ENCODE peak calls at places on chromosomes 11 and 22, in five cellular contexts. H is HCT116, F is HepG2, W is SK-N-SH, M is GM12878. Q is an unnamed sample.

GRCh38 chr11:44199298-44199697 is 103.8 kb downstream of the EXT2 start:
- DNase-seq in H (no peak), F (no peak), W (no peak), M (no peak), Q (no peak)

GRCh38 chr11:69296890-69297224 is 2.9 kb downstream of the MYEOV start:
- DNase-seq in H (no peak), F (no peak), W (no peak), M (no peak), Q (no peak)

GRCh38 chr22:36569999-36570398 is 41.0 kb upstream of the EIF3D start:
- DNase-seq in H (peak), F (peak), W (peak), M (no peak), Q (peak)

GRCh38 chr11:3202759-3203158 is 15.9 kb downstream of the MRGPRG start:
- DNase-seq in H (no peak), F (no peak), W (peak), M (no peak), Q (no peak)

GRCh38 chr22:35900483-35901168 is 128.0 kb downstream of the RBFOX2 start:
- DNase-seq in H (peak), F (no peak), W (no peak), M (no peak), Q (no peak)

GRCh38 chr11:106733518-106734162 is 284.6 kb downstream of the GUCY1A2 start:
- DNase-seq in H (no peak), F (no peak), W (no peak), M (no peak), Q (no peak)

GRCh38 chr22:19291580-19292261 is at the start of gene CLTCL1:
- DNase-seq in H (peak), F (peak), W (peak), M (peak), Q (peak)

GRCh38 chr11:29957406-29957805 is 59.4 kb downstream of the KCNA4 start:
- DNase-seq in H (no peak), F (no peak), W (no peak), M (no peak), Q (no peak)

GRCh38 chr22:33940741-33941140 is 20.5 kb upstream of the LARGE1 start:
- DNase-seq in H (no peak), F (peak), W (no peak), M (no peak), Q (no peak)

GRCh38 chr11:75313457-75314272 is 37.8 kb downstream of the ARRB1 start:
- DNase-seq in H (no peak), F (no peak), W (no peak), M (no peak), Q (peak)

GRCh38 chr11:72191961-72192381 is at the start of gene FOLR1:
- DNase-seq in H (peak), F (no peak), W (no peak), M (no peak), Q (peak)

GRCh38 chr11:34798985-34799384 is 117.2 kb downstream of the APIP start:
- DNase-seq in H (no peak), F (no peak), W (no peak), M (no peak), Q (no peak)

GRCh38 chr11:129300099-129300498 is 75.5 kb upstream of the BARX2 start:
- DNase-seq in H (no peak), F (no peak), W (no peak), M (no peak), Q (no peak)

GRCh38 chr11:123405123-123405592 is 24.9 kb upstream of the GRAMD1B start:
- DNase-seq in H (no peak), F (no peak), W (no peak), M (no peak), Q (no peak)

GRCh38 chr11:27354359-27354965 is 8.6 kb downstream of the CCDC34 start:
- DNase-seq in H (no peak), F (peak), W (no peak), M (no peak), Q (no peak)

GRCh38 chr11:69480547-69481392 is 693 bp upstream of the LINC01488 start:
- DNase-seq in H (no peak), F (peak), W (no peak), M (no peak), Q (no peak)

GRCh38 chr11:107050126-107050525 is 31.9 kb upstream of the GUCY1A2 start:
- DNase-seq in H (no peak), F (no peak), W (no peak), M (no peak), Q (no peak)

GRCh38 chr22:36409911-36410756 is 22.4 kb upstream of the MYH9 start:
- DNase-seq in H (peak), F (peak), W (no peak), M (no peak), Q (peak)

GRCh38 chr11:119990306-119991021 is 147.4 kb downstream of the TRIM29 start:
- DNase-seq in H (no peak), F (no peak), W (no peak), M (no peak), Q (no peak)

GRCh38 chr11:128493570-128493965 is 93.8 kb downstream of the ETS1 start:
- DNase-seq in H (no peak), F (no peak), W (no peak), M (no peak), Q (no peak)

GRCh38 chr22:17411213-17411612 is 42.0 kb downstream of the CECR2 start:
- DNase-seq in H (no peak), F (no peak), W (no peak), M (no peak), Q (no peak)

GRCh38 chr11:116240661-116241060 is 532.1 kb downstream of the BUD13 start:
- DNase-seq in H (no peak), F (no peak), W (no peak), M (no peak), Q (no peak)

GRCh38 chr11:100684101-100685065 is 2.7 kb upstream of the ARHGAP42 start:
- DNase-seq in H (peak), F (peak), W (no peak), M (no peak), Q (no peak)

GRCh38 chr22:45029501-45029900 is 19.7 kb upstream of the PHF21B start:
- DNase-seq in H (no peak), F (no peak), W (no peak), M (no peak), Q (no peak)

GRCh38 chr22:45997775-45998637 is 21.0 kb upstream of the WNT7B start:
- DNase-seq in H (no peak), F (no peak), W (peak), M (no peak), Q (no peak)

GRCh38 chr22:44584256-44584902 is 86.3 kb upstream of the RTL6 start:
- DNase-seq in H (no peak), F (no peak), W (no peak), M (no peak), Q (no peak)

GRCh38 chr11:119423459-119424254 is 685 bp upstream of the THY1 start:
- DNase-seq in H (no peak), F (no peak), W (no peak), M (no peak), Q (no peak)

GRCh38 chr22:36068776-36069344 is 40.2 kb upstream of the RBFOX2 start:
- DNase-seq in H (no peak), F (no peak), W (no peak), M (no peak), Q (no peak)

GRCh38 chr22:41308544-41308947 is 7.2 kb downstream of the ZC3H7B start:
- DNase-seq in H (no peak), F (peak), W (no peak), M (no peak), Q (no peak)

GRCh38 chr11:57414612-57415212 is 12.2 kb downstream of the SLC43A3 start:
- DNase-seq in H (no peak), F (no peak), W (no peak), M (no peak), Q (no peak)

GRCh38 chr11:96052921-96053631 is 129.2 kb upstream of the MTMR2 start:
- DNase-seq in H (no peak), F (no peak), W (no peak), M (peak), Q (no peak)

GRCh38 chr11:26134481-26135355 is 197.2 kb upstream of the ANO3 start:
- DNase-seq in H (no peak), F (peak), W (peak), M (no peak), Q (no peak)

GRCh38 chr11:78476066-78476465 is 58.4 kb upstream of the GAB2 start:
- DNase-seq in H (no peak), F (no peak), W (no peak), M (no peak), Q (no peak)

GRCh38 chr22:23279781-23280180 is 99.5 kb downstream of the BCR start:
- DNase-seq in H (no peak), F (no peak), W (no peak), M (no peak), Q (peak)

GRCh38 chr11:443542-444199 is 1.9 kb upstream of the ANO9 start:
- DNase-seq in H (no peak), F (no peak), W (no peak), M (no peak), Q (no peak)

GRCh38 chr11:101466352-101466751 is 117.5 kb downstream of the TRPC6 start:
- DNase-seq in H (no peak), F (no peak), W (no peak), M (no peak), Q (no peak)

GRCh38 chr22:50282361-50283144 is 12.4 kb upstream of the MAPK11 start:
- DNase-seq in H (peak), F (no peak), W (no peak), M (no peak), Q (no peak)

GRCh38 chr11:55497068-55497467 is 57.2 kb upstream of the OR4C15 start:
- DNase-seq in H (no peak), F (no peak), W (no peak), M (no peak), Q (no peak)

GRCh38 chr11:61022311-61023085 is 51.0 kb downstream of the CD6 start:
- DNase-seq in H (no peak), F (no peak), W (no peak), M (no peak), Q (no peak)

GRCh38 chr11:61021661-61022212 is 50.3 kb downstream of the CD6 start:
- DNase-seq in H (no peak), F (no peak), W (no peak), M (no peak), Q (peak)

GRCh38 chr11:61025819-61026120 is 54.3 kb downstream of the CD6 start:
- DNase-seq in H (no peak), F (no peak), W (no peak), M (no peak), Q (no peak)

GRCh38 chr11:61024938-61025818 is 53.7 kb downstream of the CD6 start:
- DNase-seq in H (no peak), F (no peak), W (no peak), M (no peak), Q (no peak)

DNA sequence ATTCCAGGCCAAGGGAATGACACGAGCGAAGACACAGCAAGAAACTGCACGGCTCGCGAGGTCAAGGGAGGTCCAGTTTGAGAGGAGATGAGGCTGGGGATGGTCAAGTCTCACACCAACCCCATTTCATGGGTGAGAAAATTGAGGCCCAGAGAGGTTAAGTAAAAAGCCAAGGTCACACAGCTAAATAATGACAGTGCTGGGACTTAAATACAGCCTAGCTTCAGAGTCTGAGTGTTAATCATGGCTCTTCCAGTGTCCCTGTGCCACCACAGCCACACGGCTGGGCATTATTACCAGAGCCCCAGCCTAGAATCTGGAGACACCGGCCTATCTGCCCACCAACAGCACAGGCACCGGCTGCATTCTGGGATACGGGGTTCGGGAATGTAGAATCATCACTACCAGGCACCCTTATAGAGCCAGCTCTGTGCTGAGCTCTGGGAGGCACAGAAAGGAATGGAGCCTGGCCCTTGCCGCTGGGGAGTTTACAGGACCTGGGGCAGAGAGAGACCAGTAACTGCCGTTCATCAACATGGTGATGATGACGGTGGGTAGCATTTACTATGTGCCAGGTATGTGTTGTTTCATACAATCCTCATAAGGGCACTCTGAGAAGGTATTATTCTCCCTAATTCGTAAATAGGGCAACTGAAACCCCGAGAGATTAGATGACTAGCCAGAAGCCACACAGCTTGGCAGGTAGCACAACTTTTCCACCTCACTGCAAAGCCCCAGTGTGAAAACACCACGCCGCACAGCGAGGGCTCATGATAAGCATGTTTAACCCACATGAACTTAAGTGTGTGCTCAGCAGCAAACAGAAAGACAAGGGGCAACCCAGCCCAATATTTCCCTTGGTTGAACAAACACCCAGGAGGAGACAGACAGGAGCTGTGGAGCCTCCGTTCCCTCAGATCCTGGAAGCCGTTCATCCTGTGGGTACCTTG is 51.9 kb downstream of the CD6 start:
- DNase-seq in H (no peak), F (no peak), W (no peak), M (no peak), Q (no peak)
- TF ChIP-seq ZBTB33 in H (no peak), F (no peak), W (no peak), M (no peak), Q (no peak)

DNA sequence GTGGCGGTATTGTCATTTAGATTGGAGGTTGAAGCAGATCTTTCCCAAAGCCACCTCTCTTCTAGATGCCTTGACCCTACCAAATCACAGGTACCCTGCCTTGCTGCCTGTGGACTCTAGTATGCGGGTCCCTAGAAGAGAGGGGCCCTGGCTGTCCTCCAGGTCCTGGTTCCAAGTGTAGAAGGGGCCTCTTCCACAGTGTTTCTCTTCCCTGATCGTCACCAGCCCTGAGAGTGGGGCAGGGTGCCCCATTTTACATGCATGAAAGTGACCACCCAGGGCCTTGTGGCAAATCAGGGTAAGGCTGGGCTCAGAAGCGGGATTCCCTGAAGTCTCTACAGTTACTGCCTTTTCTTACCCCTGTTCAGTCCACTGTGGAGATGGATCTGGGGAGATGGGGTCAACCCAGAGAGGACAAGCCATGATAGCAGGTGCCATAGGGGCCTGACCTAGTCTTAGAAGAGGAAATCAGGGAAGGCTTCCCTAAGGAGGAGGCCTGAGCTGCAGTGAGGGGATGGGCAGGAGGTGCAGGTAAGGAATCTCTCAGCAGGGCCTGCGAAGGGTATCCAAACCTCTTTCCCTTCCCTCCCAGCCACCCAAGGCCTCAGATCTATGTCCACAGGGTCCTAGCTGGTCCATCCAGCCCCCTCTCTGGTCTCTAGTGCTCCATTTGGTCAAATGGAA is 1.2 kb upstream of the LRRC32 start:
- DNase-seq in H (no peak), F (no peak), W (no peak), M (no peak), Q (no peak)
- TF ChIP-seq ZBTB33 in H (no peak), F (no peak), W (no peak), M (no peak), Q (no peak)

GRCh38 chr11:18727499-18728236 is 1.7 kb upstream of the IGSF22 start:
- DNase-seq in H (peak), F (peak), W (peak), M (no peak), Q (peak)
- TF ChIP-seq ZBTB33 in H (no peak), F (no peak), W (no peak), M (no peak), Q (no peak)

GRCh38 chr11:1736447-1736992 is 13.9 kb downstream of the IFITM10 start:
- DNase-seq in H (peak), F (no peak), W (no peak), M (no peak), Q (no peak)
- TF ChIP-seq ZBTB33 in H (no peak), F (no peak), W (no peak), M (no peak), Q (no peak)

DNA sequence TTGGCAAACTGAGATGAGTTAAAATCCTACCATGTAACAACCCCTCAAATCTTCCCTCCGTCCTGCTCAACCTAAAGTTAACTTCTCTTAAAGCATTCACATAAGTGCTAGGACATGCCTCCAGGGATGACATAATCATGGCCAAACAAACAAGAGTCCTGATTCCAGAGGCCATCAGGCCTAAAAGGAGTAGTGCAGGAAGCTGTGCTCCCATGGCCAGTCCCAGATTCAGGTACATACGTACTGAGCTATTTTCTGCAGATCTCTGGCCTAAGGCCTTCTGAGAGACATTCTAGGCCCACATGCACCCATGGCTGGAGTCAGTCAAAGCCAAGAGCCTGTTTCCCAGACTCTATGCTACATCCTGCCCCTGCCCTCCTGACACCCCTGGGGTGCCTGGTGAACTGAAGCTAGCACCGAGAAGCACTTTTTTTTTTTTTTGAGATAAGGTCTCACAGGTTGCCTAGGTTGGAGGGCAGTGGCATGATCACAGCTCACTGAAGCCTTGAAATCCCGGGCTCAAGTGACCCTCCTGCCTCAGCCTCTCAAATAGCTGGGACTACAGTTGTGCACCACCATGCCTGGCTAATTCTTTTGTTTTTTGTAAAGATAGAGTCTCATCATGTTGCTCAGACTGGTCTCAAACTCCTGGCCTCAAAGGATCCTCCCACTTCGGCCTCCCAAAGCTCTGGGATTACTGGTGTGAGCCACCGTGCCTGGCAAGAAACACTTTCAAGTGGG is 586 bp downstream of the CD3D start:
- DNase-seq in H (no peak), F (peak), W (no peak), M (no peak), Q (no peak)
- TF ChIP-seq ZBTB33 in H (no peak), F (no peak), W (no peak), M (no peak), Q (no peak)

GRCh38 chr11:117919326-117920275 is 9.6 kb downstream of the TMPRSS13 start:
- DNase-seq in H (no peak), F (no peak), W (no peak), M (no peak), Q (no peak)
- TF ChIP-seq ZBTB33 in H (no peak), F (no peak), W (no peak), M (no peak), Q (no peak)

GRCh38 chr11:134500621-134501020 is 88.6 kb upstream of the B3GAT1 start:
- DNase-seq in H (no peak), F (no peak), W (no peak), M (no peak), Q (no peak)
- TF ChIP-seq ZBTB33 in H (no peak), F (no peak), W (no peak), M (no peak), Q (no peak)

GRCh38 chr22:25779426-25779825 is 37.4 kb downstream of the MYO18B start:
- DNase-seq in H (no peak), F (no peak), W (no peak), M (no peak), Q (no peak)
- TF ChIP-seq ZBTB33 in H (no peak), F (no peak), W (no peak), M (no peak), Q (no peak)

GRCh38 chr22:27751277-27752070 is 50.1 kb downstream of the MN1 start:
- DNase-seq in H (no peak), F (no peak), W (no peak), M (no peak), Q (no peak)
- TF ChIP-seq ZBTB33 in H (no peak), F (no peak), W (no peak), M (no peak), Q (no peak)